ENCODE peak calls at places on chromosomes 4 and X, in five cellular contexts. One of them, this sample, is unnamed.

GRCh38 chr4:3436048-3436797 is 5.5 kb upstream of the HGFAC start:
- DNase-seq in transverse colon: no peak
- DNase-seq in upper lobe of left lung: no peak
- DNase-seq in endothelial cell of umbilical vein: no peak
- DNase-seq in prostate gland: no peak
- DNase-seq in this sample: no peak

GRCh38 chr4:109434793-109435080 is 1.1 kb downstream of the SEC24B start:
- DNase-seq in endothelial cell of umbilical vein: no peak
- DNase-seq in upper lobe of left lung: no peak
- DNase-seq in prostate gland: no peak
- DNase-seq in transverse colon: no peak
- DNase-seq in this sample: no peak

GRCh38 chrX:21150208-21150607 is 224.0 kb upstream of the CNKSR2 start:
- DNase-seq in upper lobe of left lung: no peak
- DNase-seq in prostate gland: no peak
- DNase-seq in transverse colon: no peak
- DNase-seq in endothelial cell of umbilical vein: no peak
- DNase-seq in this sample: no peak

GRCh38 chrX:72100051-72100755 is 31.5 kb downstream of the RTL5 start:
- DNase-seq in upper lobe of left lung: no peak
- DNase-seq in prostate gland: no peak
- DNase-seq in endothelial cell of umbilical vein: no peak
- DNase-seq in transverse colon: no peak
- DNase-seq in this sample: no peak

GRCh38 chr4:183806341-183806740 is 98.8 kb upstream of the STOX2 start:
- DNase-seq in endothelial cell of umbilical vein: no peak
- DNase-seq in prostate gland: no peak
- DNase-seq in transverse colon: no peak
- DNase-seq in upper lobe of left lung: no peak
- DNase-seq in this sample: no peak

GRCh38 chr4:87037921-87038320 is 103.1 kb downstream of the AFF1 start:
- DNase-seq in prostate gland: no peak
- DNase-seq in upper lobe of left lung: no peak
- DNase-seq in transverse colon: no peak
- DNase-seq in endothelial cell of umbilical vein: no peak
- DNase-seq in this sample: no peak

GRCh38 chrX:153456161-153456560 is 10.3 kb upstream of the TREX2 start:
- DNase-seq in endothelial cell of umbilical vein: no peak
- DNase-seq in upper lobe of left lung: no peak
- DNase-seq in transverse colon: no peak
- DNase-seq in prostate gland: peak; percentile 41
- DNase-seq in this sample: no peak

GRCh38 chr4:3206439-3207100 is 42.4 kb upstream of the MSANTD1 start:
- DNase-seq in transverse colon: no peak
- DNase-seq in prostate gland: no peak
- DNase-seq in upper lobe of left lung: no peak
- DNase-seq in endothelial cell of umbilical vein: no peak
- DNase-seq in this sample: no peak

GRCh38 chr4:40842318-40842717 is 92.6 kb downstream of the NSUN7 start:
- DNase-seq in upper lobe of left lung: no peak
- DNase-seq in transverse colon: no peak
- DNase-seq in endothelial cell of umbilical vein: no peak
- DNase-seq in prostate gland: peak; percentile 16
- DNase-seq in this sample: no peak

GRCh38 chrX:133444196-133444595 is 28.9 kb upstream of the GPC4 start:
- DNase-seq in endothelial cell of umbilical vein: no peak
- DNase-seq in transverse colon: no peak
- DNase-seq in upper lobe of left lung: no peak
- DNase-seq in prostate gland: no peak
- DNase-seq in this sample: no peak

GRCh38 chr4:126544276-126544675 is 1088.5 kb upstream of the INTU start:
- DNase-seq in endothelial cell of umbilical vein: no peak
- DNase-seq in transverse colon: no peak
- DNase-seq in upper lobe of left lung: no peak
- DNase-seq in prostate gland: no peak
- DNase-seq in this sample: no peak

GRCh38 chr4:155405059-155405458 is 28.3 kb upstream of the MAP9 start:
- DNase-seq in upper lobe of left lung: no peak
- DNase-seq in transverse colon: no peak
- DNase-seq in endothelial cell of umbilical vein: no peak
- DNase-seq in prostate gland: peak; percentile 22
- DNase-seq in this sample: no peak

GRCh38 chr4:94758141-94758699 is 465 bp downstream of the BMPR1B start:
- DNase-seq in transverse colon: peak; percentile 13
- DNase-seq in prostate gland: peak; percentile 33
- DNase-seq in endothelial cell of umbilical vein: peak; percentile 49
- DNase-seq in upper lobe of left lung: no peak
- DNase-seq in this sample: no peak

GRCh38 chr4:80014531-80014930 is 58.5 kb downstream of the ANTXR2 start:
- DNase-seq in prostate gland: no peak
- DNase-seq in endothelial cell of umbilical vein: no peak
- DNase-seq in transverse colon: no peak
- DNase-seq in upper lobe of left lung: no peak
- DNase-seq in this sample: no peak

GRCh38 chr4:77020017-77020416 is 55.8 kb downstream of the CCNI start:
- DNase-seq in prostate gland: no peak
- DNase-seq in upper lobe of left lung: no peak
- DNase-seq in transverse colon: no peak
- DNase-seq in endothelial cell of umbilical vein: no peak
- DNase-seq in this sample: no peak

GRCh38 chr4:3040447-3041191 is 33.7 kb downstream of the HTT-AS start:
- DNase-seq in transverse colon: no peak
- DNase-seq in endothelial cell of umbilical vein: no peak
- DNase-seq in upper lobe of left lung: no peak
- DNase-seq in prostate gland: no peak
- DNase-seq in this sample: no peak

GRCh38 chr4:10055871-10056270 is 34.6 kb upstream of the SLC2A9 start:
- DNase-seq in prostate gland: no peak
- DNase-seq in transverse colon: no peak
- DNase-seq in upper lobe of left lung: no peak
- DNase-seq in endothelial cell of umbilical vein: no peak
- DNase-seq in this sample: no peak

GRCh38 chr4:95764961-95765360 is 74.9 kb upstream of the PDHA2 start:
- DNase-seq in transverse colon: no peak
- DNase-seq in upper lobe of left lung: no peak
- DNase-seq in endothelial cell of umbilical vein: no peak
- DNase-seq in prostate gland: no peak
- DNase-seq in this sample: no peak

GRCh38 chr4:142719854-142720541 is 126.1 kb downstream of the INPP4B start:
- DNase-seq in transverse colon: no peak
- DNase-seq in upper lobe of left lung: no peak
- DNase-seq in endothelial cell of umbilical vein: peak; percentile 39
- DNase-seq in prostate gland: no peak
- DNase-seq in this sample: no peak

GRCh38 chrX:76029385-76029784 is 143.5 kb upstream of the PBDC1 start:
- DNase-seq in upper lobe of left lung: no peak
- DNase-seq in prostate gland: no peak
- DNase-seq in transverse colon: no peak
- DNase-seq in endothelial cell of umbilical vein: no peak
- DNase-seq in this sample: no peak

GRCh38 chr4:147590249-147590920 is 26.8 kb upstream of the TMEM184C start:
- DNase-seq in transverse colon: peak; percentile 33
- DNase-seq in endothelial cell of umbilical vein: peak; percentile 70
- DNase-seq in prostate gland: peak; percentile 25
- DNase-seq in upper lobe of left lung: peak; percentile 35
- DNase-seq in this sample: peak; percentile 55

GRCh38 chr4:186826866-186827541 is 103.3 kb upstream of the FAT1 start:
- DNase-seq in prostate gland: no peak
- DNase-seq in endothelial cell of umbilical vein: no peak
- DNase-seq in upper lobe of left lung: no peak
- DNase-seq in transverse colon: no peak
- DNase-seq in this sample: no peak

GRCh38 chr4:172838943-172839342 is 329.7 kb upstream of the GALNT7 start:
- DNase-seq in upper lobe of left lung: no peak
- DNase-seq in endothelial cell of umbilical vein: no peak
- DNase-seq in prostate gland: no peak
- DNase-seq in transverse colon: no peak
- DNase-seq in this sample: no peak

GRCh38 chrX:46793386-46794143 is 34.6 kb upstream of the SLC9A7 start:
- DNase-seq in upper lobe of left lung: no peak
- DNase-seq in prostate gland: no peak
- DNase-seq in endothelial cell of umbilical vein: no peak
- DNase-seq in transverse colon: no peak
- DNase-seq in this sample: no peak

GRCh38 chr4:138671606-138672084 is 343.9 kb upstream of the NOCT start:
- DNase-seq in prostate gland: no peak
- DNase-seq in endothelial cell of umbilical vein: peak; percentile 5
- DNase-seq in upper lobe of left lung: no peak
- DNase-seq in transverse colon: no peak
- DNase-seq in this sample: no peak

GRCh38 chr4:117700111-117700892 is 334.0 kb upstream of the NDST3 start:
- DNase-seq in transverse colon: no peak
- DNase-seq in prostate gland: no peak
- DNase-seq in endothelial cell of umbilical vein: no peak
- DNase-seq in upper lobe of left lung: no peak
- DNase-seq in this sample: no peak

GRCh38 chr4:10082047-10082446 is 34.6 kb downstream of the WDR1 start:
- DNase-seq in upper lobe of left lung: peak; percentile 8
- DNase-seq in prostate gland: no peak
- DNase-seq in transverse colon: peak; percentile 3
- DNase-seq in endothelial cell of umbilical vein: no peak
- DNase-seq in this sample: peak; percentile 19

GRCh38 chrX:69066966-69067525 is 98.2 kb downstream of the PJA1 start:
- DNase-seq in endothelial cell of umbilical vein: no peak
- DNase-seq in transverse colon: no peak
- DNase-seq in upper lobe of left lung: no peak
- DNase-seq in prostate gland: no peak
- DNase-seq in this sample: peak; percentile 3

GRCh38 chr4:83362492-83363329 is 28.1 kb upstream of the HPSE start:
- DNase-seq in prostate gland: peak; percentile 70
- DNase-seq in endothelial cell of umbilical vein: peak; percentile 61
- DNase-seq in upper lobe of left lung: no peak
- DNase-seq in transverse colon: peak; percentile 19
- DNase-seq in this sample: no peak

DNA sequence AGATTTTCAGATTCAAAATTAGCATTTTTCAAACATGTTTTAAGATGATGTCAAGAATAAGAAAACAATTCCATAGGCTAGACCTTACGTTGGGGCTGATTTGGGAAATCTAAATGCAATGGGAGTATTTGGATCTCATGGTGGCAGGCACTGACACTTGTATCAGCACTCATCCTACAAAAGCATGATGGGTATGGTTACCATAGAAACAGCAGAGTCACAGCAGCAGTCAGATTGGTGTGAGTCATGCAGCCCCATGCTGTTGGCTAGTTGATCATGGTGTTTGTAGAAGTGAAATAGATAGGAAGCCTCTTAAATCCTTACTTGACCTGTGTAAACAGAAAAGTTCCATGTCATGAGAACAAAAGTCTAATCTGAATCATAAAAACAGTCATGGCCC is 1637.3 kb upstream of the PABPC4L start:
- DNase-seq in endothelial cell of umbilical vein: peak; percentile 6
- DNase-seq in upper lobe of left lung: no peak
- DNase-seq in transverse colon: no peak
- DNase-seq in prostate gland: no peak
- DNase-seq in this sample: no peak
- TF ChIP-seq POLR2AphosphoS5 in endothelial cell of umbilical vein: no peak
- TF ChIP-seq POLR2AphosphoS5 in upper lobe of left lung: no peak
- TF ChIP-seq POLR2AphosphoS5 in transverse colon: no peak
- TF ChIP-seq POLR2AphosphoS5 in prostate gland: no peak
- TF ChIP-seq POLR2AphosphoS5 in this sample: no peak

GRCh38 chr4:145939241-145939640 is 618 bp upstream of the ZNF827 start:
- DNase-seq in prostate gland: no peak
- DNase-seq in transverse colon: no peak
- DNase-seq in endothelial cell of umbilical vein: peak; percentile 26
- DNase-seq in upper lobe of left lung: no peak
- DNase-seq in this sample: no peak

GRCh38 chr4:145937990-145938611 is 522 bp downstream of the ZNF827 start:
- DNase-seq in upper lobe of left lung: no peak
- DNase-seq in endothelial cell of umbilical vein: peak; percentile 51
- DNase-seq in transverse colon: peak; percentile 28
- DNase-seq in prostate gland: peak; percentile 10
- DNase-seq in this sample: no peak

GRCh38 chr4:145937021-145937861 is 1.4 kb downstream of the ZNF827 start:
- DNase-seq in prostate gland: peak; percentile 58
- DNase-seq in endothelial cell of umbilical vein: peak; percentile 56
- DNase-seq in upper lobe of left lung: peak; percentile 57
- DNase-seq in transverse colon: peak; percentile 81
- DNase-seq in this sample: peak; percentile 62

GRCh38 chr4:145939856-145940255 is 1.2 kb upstream of the ZNF827 start:
- DNase-seq in endothelial cell of umbilical vein: peak; percentile 40
- DNase-seq in prostate gland: no peak
- DNase-seq in transverse colon: no peak
- DNase-seq in upper lobe of left lung: no peak
- DNase-seq in this sample: no peak

GRCh38 chr4:145938618-145939177 is at the start of gene ZNF827:
- DNase-seq in endothelial cell of umbilical vein: peak; percentile 76
- DNase-seq in transverse colon: peak; percentile 78
- DNase-seq in upper lobe of left lung: peak; percentile 57
- DNase-seq in prostate gland: peak; percentile 57
- DNase-seq in this sample: peak; percentile 59
- TF ChIP-seq POLR2A in endothelial cell of umbilical vein: no peak
- TF ChIP-seq POLR2A in transverse colon: peak; percentile 71
- TF ChIP-seq POLR2A in upper lobe of left lung: peak; percentile 31
- TF ChIP-seq POLR2A in prostate gland: peak; percentile 24
- TF ChIP-seq POLR2A in this sample: no peak

DNA sequence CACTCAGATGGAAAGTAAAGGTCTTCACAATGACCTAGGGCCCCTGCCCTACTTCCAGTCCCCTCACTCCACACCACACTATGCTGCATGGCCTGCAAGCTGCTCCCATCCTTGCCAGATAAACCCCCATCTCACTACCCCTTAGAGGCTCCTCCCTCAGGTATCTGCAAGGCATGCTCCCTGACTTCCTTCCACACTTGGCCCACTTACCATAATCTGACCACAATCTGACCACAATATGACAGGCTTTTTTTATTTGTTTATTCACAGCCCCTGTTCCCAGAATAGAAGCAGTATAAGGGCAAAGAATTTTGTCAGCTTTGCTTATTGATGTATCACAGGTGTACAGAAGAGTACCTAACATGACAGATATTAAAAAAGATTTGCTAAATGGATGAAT is 124.7 kb downstream of the CAMK2D start:
- DNase-seq in transverse colon: no peak
- DNase-seq in upper lobe of left lung: no peak
- DNase-seq in prostate gland: no peak
- DNase-seq in endothelial cell of umbilical vein: no peak
- DNase-seq in this sample: no peak
- H3K27ac ChIP-seq in transverse colon: peak overlapping the region; percentile 15
- H3K27ac ChIP-seq in upper lobe of left lung: no peak overlapping the region
- H3K27ac ChIP-seq in prostate gland: no peak overlapping the region
- H3K27ac ChIP-seq in endothelial cell of umbilical vein: no peak overlapping the region
- H3K27ac ChIP-seq in this sample: peak overlapping the region; percentile 69

DNA sequence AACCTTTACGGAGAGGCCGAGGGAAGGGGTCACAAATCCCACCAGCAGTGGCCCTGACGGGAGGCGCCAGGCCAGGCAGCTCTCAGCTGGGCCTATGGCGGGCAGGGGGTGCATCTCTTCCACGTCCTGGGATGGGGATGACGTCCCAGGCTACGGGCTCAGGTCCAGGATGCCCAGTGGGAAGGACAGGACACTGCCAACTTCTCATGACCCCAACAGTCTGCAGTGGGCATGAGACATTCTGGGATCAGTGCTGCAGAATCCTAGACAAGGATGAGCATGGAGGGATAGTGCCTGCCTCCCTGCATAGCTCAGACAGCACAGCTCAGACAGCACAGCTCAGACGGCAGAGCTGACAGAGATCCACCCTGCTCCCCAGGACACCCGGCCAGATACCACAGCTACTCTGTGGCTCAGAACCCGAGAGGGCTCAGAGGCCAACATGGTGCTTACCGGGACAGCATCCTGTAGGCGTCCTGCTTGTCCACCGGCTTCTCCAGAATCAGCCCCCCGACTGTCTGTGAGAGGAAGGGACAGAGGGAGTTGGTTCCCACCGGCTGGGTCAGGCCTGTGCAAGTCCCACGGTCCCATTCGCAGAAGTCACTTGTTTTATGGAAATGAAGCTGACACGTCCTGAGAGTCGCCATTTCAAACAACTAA is 17.3 kb downstream of the ASMTL start:
- DNase-seq in endothelial cell of umbilical vein: no peak
- DNase-seq in prostate gland: no peak
- DNase-seq in upper lobe of left lung: no peak
- DNase-seq in transverse colon: no peak
- DNase-seq in this sample: no peak
- TF ChIP-seq POLR2AphosphoS5 in endothelial cell of umbilical vein: no peak
- TF ChIP-seq POLR2AphosphoS5 in prostate gland: no peak
- TF ChIP-seq POLR2AphosphoS5 in upper lobe of left lung: no peak
- TF ChIP-seq POLR2AphosphoS5 in transverse colon: no peak
- TF ChIP-seq POLR2AphosphoS5 in this sample: no peak

This sample was measured in stomach.